ENCODE peak calls at places on chromosomes 11 and 22, in five cellular contexts. D, A, X, W and L are unnamed samples.

GRCh38 chr11:88313441-88313840 is 24.1 kb downstream of the CTSC start:
- DNase-seq in D (no peak), A (no peak), X (peak), W (no peak), L (no peak)

GRCh38 chr22:39219071-39220050 is 25.4 kb downstream of the PDGFB start:
- DNase-seq in D (no peak), A (no peak), X (no peak), W (no peak), L (no peak)

GRCh38 chr11:61297341-61297740 is 2.2 kb upstream of the VWCE start:
- DNase-seq in D (peak), A (no peak), X (no peak), W (no peak), L (no peak)

GRCh38 chr11:110467556-110467955 is 37.8 kb downstream of the FDX1 start:
- DNase-seq in D (no peak), A (no peak), X (no peak), W (no peak), L (no peak)

GRCh38 chr22:36701941-36702640 is 1.5 kb downstream of the CACNG2 start:
- DNase-seq in D (no peak), A (no peak), X (no peak), W (no peak), L (no peak)

GRCh38 chr11:62573006-62573591 is 592 bp downstream of the EEF1G start:
- DNase-seq in D (no peak), A (no peak), X (peak), W (no peak), L (peak)

GRCh38 chr11:105265859-105266258 is 126.3 kb upstream of the CARD18 start:
- DNase-seq in D (no peak), A (peak), X (no peak), W (no peak), L (peak)

GRCh38 chr22:43300891-43301676 is 42.1 kb downstream of the SCUBE1 start:
- DNase-seq in D (peak), A (no peak), X (no peak), W (no peak), L (no peak)

GRCh38 chr11:27124514-27125264 is 84.1 kb downstream of the BBOX1 start:
- DNase-seq in D (no peak), A (peak), X (peak), W (no peak), L (peak)

GRCh38 chr11:58060939-58061672 is 30.4 kb downstream of the OR6Q1 start:
- DNase-seq in D (no peak), A (no peak), X (peak), W (no peak), L (no peak)
- TF ChIP-seq CTCF in D (no peak), A (peak), X (peak), W (no peak), L (peak)

GRCh38 chr22:46287873-46288751 is 8.6 kb upstream of the GTSE1 start:
- DNase-seq in D (no peak), A (no peak), X (no peak), W (peak), L (no peak)
- H3K4me3 ChIP-seq in D (no peak), A (no peak), X (no peak), W (peak), L (no peak)

DNA sequence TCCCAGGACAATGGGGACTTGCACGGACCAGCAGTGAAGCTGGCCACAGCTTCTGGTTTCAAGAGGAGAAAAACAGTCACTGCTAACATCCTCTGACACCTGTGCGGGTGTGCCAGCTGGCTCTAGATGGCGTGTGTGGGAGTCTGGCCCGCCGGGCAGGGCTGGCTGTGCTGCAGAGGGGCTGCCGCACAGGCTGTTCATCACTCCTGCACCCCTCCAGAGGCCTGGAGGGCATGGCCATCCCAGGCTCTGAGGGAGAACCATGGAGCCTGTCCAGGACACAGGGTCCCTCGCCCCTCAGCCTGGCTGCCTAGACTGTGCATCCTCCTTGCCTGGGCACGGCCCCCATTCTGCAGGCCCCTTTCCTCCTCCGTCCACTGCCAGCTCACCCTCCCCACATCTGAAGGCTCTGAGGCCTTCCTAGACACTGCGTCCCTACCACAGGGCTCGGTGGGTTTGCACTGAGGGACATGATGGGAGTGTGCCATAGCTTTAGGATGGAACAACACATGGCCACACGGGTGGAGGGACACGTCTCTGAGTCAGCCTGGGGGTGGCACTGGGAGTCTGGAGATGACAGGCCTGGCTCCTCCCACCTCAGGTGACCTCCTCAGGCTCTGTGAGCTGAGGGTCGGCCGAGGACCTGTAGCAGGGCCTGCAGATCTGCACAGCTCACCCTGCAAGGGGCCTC is 42.1 kb upstream of the GNB1L start:
- DNase-seq in D (no peak), A (no peak), X (no peak), W (no peak), L (no peak)
- TF ChIP-seq CTCF in D (no peak), A (no peak), X (no peak), W (no peak), L (no peak)

DNA sequence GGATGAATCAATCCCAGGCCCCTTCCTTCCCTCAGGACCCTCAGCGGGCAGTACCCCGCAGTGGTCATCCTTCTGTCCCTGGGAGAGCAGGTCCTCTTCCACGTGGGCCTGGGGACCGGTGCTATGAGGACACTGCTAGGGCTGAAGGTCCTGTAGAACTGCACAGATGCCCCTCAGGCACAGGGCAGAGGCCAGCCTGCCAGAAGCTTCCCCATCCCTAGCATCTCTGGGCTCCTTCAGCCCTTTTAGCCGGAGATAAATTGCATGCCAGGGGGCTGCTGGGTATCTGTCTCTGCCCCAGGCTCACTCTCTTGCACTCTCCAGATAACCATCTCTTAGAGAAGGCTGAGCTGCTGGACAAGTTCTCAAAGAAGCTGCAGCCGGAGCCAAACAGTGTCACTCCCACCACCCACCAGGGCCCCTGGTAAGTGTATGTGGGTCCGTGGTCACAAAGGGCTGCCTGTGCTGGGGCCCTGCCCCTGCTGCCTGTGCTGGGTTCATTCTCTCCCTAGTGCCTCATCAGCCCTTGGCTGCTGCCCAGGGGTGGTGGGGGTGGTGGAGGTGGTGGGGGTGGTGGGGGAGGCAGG is 2.3 kb downstream of the ATG16L2 start:
- DNase-seq in D (no peak), A (no peak), X (no peak), W (no peak), L (no peak)
- H3K4me3 ChIP-seq in D (no peak), A (no peak), X (no peak), W (no peak), L (no peak)

DNA sequence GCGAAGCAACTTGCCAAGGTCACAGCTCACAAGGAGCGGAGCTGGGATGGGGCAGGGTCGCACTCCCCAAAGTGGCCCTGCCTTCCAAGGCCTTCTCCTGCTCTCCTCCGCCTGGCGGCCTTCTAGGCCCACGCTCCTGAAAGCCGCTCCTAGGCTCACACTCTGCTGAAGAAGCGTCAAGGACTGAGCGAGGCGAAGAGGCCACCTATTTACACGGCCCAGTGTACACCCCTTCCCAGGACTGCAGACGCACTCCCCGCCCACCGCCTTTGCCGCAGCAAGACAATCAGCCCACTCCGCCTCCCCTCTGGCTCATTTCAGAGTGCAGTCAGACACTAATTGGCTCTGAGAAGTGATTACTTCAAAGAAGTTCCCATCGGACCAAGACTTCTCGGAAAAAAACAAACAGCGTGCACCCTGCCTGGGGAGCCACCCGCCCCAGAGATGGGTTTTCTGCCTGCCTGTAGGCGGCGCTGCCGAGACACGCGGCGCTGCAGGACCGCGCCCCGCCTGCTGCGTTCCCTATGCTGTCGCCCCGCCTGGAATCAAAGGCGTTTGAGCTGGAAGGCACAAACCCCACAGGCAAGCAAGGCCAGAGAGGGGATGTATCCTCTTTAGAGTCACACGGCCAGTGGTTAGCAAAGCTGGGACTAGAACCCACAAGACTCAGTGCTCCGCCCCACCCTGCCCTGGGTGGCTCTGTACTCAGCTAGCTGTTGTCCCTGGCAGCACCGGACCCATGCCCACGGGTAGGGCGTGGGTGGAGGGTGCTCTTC is 414.8 kb downstream of the BUD13 start:
- DNase-seq in D (no peak), A (no peak), X (no peak), W (no peak), L (no peak)
- TF ChIP-seq CTCF in D (peak), A (no peak), X (no peak), W (no peak), L (no peak)

DNA sequence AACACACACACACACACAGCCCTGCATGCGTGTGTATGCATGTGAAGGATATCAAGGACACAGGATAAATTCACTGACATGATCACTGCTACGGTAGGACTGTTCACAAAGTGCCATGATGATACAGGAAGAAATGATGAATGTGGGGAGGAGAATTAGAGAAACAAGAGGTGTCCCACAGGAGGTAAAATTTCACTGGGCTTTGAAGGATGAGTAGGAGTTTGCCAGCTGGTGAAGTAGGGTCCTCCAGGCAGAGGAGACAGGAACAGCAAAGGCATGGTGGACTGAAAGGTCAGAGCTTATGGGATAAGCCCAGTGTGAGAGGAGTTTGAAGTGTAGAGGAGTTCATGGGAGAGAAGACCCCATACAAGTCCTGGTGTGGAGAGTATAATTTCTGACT is 18.6 kb downstream of the NECTIN1 start:
- DNase-seq in D (no peak), A (no peak), X (no peak), W (no peak), L (no peak)
- H3K4me3 ChIP-seq in D (no peak), A (no peak), X (no peak), W (no peak), L (no peak)

GRCh38 chr22:24037851-24038765 is 27.0 kb downstream of the CABIN1 start:
- DNase-seq in D (peak), A (no peak), X (no peak), W (no peak), L (no peak)
- TF ChIP-seq CTCF in D (no peak), A (no peak), X (no peak), W (no peak), L (no peak)